ENCODE peak calls at places on chromosomes 7 and 10, in ten cellular contexts. A, Z, Y, X, H, D, J, O, M and C are unnamed samples.

GRCh38 chr7:48090095-48090805 is 1.2 kb downstream of the UPP1 start:
- DNase-seq in A (no peak), H (no peak), X (peak; percentile 41), D (peak; percentile 47), J (no peak), O (peak; percentile 75), Y (no peak), Z (no peak), M (no peak), C (peak; percentile 45)

GRCh38 chr10:113982745-113983144 is 60.9 kb upstream of the ADRB1 start:
- DNase-seq in A (no peak), X (no peak), Y (no peak), H (peak; percentile 70), O (no peak), J (no peak), Z (no peak), D (no peak), M (no peak), C (no peak)

GRCh38 chr10:28089467-28089866 is 90.6 kb upstream of the ODAD2 start:
- DNase-seq in H (no peak), O (no peak), X (no peak), Y (no peak), M (no peak), Z (no peak), A (no peak), J (peak; percentile 91), D (no peak), C (peak; percentile 25)

GRCh38 chr10:5652746-5653145 is 13.6 kb downstream of the ASB13 start:
- DNase-seq in X (no peak), A (no peak), M (no peak), D (no peak), Y (no peak), H (no peak), O (no peak), J (no peak), Z (no peak), C (no peak)

GRCh38 chr10:120328647-120329046 is 128.4 kb upstream of the PLPP4 start:
- DNase-seq in M (no peak), D (no peak), H (no peak), O (no peak), X (no peak), A (no peak), J (no peak), Y (no peak), Z (no peak), C (no peak)

GRCh38 chr7:140621326-140622035 is 19.1 kb downstream of the DENND2A start:
- DNase-seq in M (no peak), H (no peak), A (no peak), Y (no peak), D (no peak), J (no peak), O (no peak), X (no peak), Z (no peak), C (no peak)

GRCh38 chr7:27834179-27834921 is 94.4 kb downstream of the TAX1BP1 start:
- DNase-seq in Z (no peak), J (no peak), H (no peak), A (peak; percentile 25), X (no peak), O (no peak), Y (no peak), M (no peak), D (no peak), C (no peak)

GRCh38 chr7:73810991-73811360 is 19.8 kb upstream of the CLDN4 start:
- DNase-seq in X (no peak), H (no peak), O (no peak), A (no peak), M (no peak), D (no peak), Z (no peak), Y (peak; percentile 47), J (no peak), C (no peak)

GRCh38 chr7:157490465-157490912 is 153.7 kb downstream of the DNAJB6 start:
- DNase-seq in O (no peak), H (no peak), J (peak; percentile 62), Z (peak; percentile 71), A (no peak), M (no peak), D (no peak), Y (no peak), X (peak; percentile 96), C (peak; percentile 64)

GRCh38 chr10:110759523-110759922 is 112.2 kb upstream of the PDCD4 start:
- DNase-seq in H (no peak), A (no peak), M (no peak), X (no peak), O (no peak), Z (no peak), D (no peak), Y (no peak), J (no peak), C (no peak)

GRCh38 chr10:110758128-110758527 is 113.6 kb upstream of the PDCD4 start:
- DNase-seq in J (no peak), A (no peak), Y (no peak), D (peak; percentile 57), M (no peak), Z (no peak), X (no peak), O (no peak), H (no peak), C (no peak)

GRCh38 chr10:110757563-110757962 is 113.4 kb downstream of the RBM20 start:
- DNase-seq in Z (no peak), J (no peak), O (no peak), A (no peak), D (peak; percentile 31), Y (no peak), H (no peak), M (no peak), X (no peak), C (no peak)

GRCh38 chr10:110756886-110757285 is 112.8 kb downstream of the RBM20 start:
- DNase-seq in H (no peak), J (no peak), X (no peak), Y (no peak), M (no peak), A (no peak), Z (no peak), O (no peak), D (no peak), C (no peak)

GRCh38 chr10:110758898-110759297 is 112.8 kb upstream of the PDCD4 start:
- DNase-seq in H (no peak), O (no peak), X (no peak), D (no peak), Z (no peak), A (no peak), J (no peak), Y (no peak), M (no peak), C (peak; percentile 73)
- TF ChIP-seq POLR2A in H (no peak), O (no peak), X (no peak), D (no peak), Z (no peak), A (no peak), J (no peak), Y (no peak), M (no peak), C (no peak)

DNA sequence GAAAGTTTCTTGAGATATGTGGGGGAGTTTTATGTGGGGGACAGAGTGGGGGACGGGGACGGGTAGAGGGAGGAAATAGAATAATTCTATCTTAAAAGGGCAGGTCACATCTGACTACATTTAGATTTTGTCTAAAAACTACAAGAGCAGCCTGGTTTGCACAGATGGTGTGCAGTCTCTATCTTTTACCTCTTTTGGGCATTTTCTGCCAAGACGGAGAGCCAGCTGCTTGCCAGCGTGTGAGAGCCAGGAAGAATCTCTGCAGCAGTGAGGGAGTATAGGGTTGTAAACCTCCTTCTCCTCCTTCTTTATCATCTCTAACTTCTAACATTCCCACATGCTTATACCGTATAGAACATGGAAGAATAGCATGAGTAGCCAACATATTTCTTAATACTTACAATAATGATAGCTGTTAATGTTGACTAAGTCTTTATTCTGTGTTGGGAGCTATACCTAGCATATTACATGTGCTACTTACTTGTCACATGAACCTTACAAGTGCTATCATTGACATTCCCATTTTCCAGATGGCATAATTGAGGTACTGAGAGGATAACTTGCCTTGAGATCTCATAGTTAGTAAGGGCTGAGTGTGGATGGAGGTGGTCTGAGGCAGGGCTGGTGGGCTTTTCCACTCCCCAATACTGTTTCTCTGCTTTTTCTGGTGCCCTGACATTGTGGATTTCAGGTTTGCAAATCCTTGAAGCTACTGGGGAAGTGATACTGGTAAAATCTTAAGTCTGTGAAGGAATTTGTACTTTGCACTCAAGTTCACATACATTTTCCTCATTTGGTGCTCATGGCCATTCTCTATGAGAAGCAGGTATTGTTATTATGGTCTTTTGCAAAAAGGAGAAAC is 1.1 kb downstream of the ENTPD1 start:
- DNase-seq in Y (no peak), X (no peak), J (no peak), D (no peak), M (no peak), O (no peak), A (no peak), Z (no peak), H (no peak), C (no peak)
- TF ChIP-seq POLR2A in Y (no peak), X (no peak), J (no peak), D (no peak), M (peak; percentile 65), O (no peak), A (no peak), Z (no peak), H (no peak), C (no peak)

GRCh38 chr7:102472126-102473041 is 6.3 kb downstream of the POLR2J start:
- DNase-seq in A (peak; percentile 1), Y (no peak), H (no peak), D (no peak), J (no peak), O (peak; percentile 20), M (no peak), Z (no peak), X (no peak), C (no peak)
- TF ChIP-seq POLR2A in A (no peak), Y (no peak), H (no peak), D (no peak), J (no peak), O (no peak), M (peak; percentile 26), Z (peak; percentile 64), X (no peak), C (peak; percentile 6)

GRCh38 chr7:149873074-149873967 is 448 bp upstream of the ATP6V0E2 start:
- DNase-seq in O (peak; percentile 93), X (peak; percentile 94), Z (peak; percentile 100), Y (peak; percentile 94), D (peak; percentile 96), M (peak; percentile 98), J (peak; percentile 78), A (peak; percentile 95), H (peak; percentile 91), C (no peak)

GRCh38 chr7:149871576-149871975 is 2.2 kb upstream of the ATP6V0E2 start:
- DNase-seq in O (no peak), Z (no peak), H (no peak), X (no peak), A (no peak), M (no peak), D (no peak), Y (no peak), J (no peak), C (no peak)

GRCh38 chr7:149870701-149871483 is 2.9 kb upstream of the ATP6V0E2 start:
- DNase-seq in Z (no peak), H (no peak), J (no peak), A (no peak), Y (no peak), X (no peak), O (no peak), D (no peak), M (no peak), C (no peak)

GRCh38 chr7:149873968-149874643 is at the start of gene ATP6V0E2:
- DNase-seq in A (no peak), Y (peak; percentile 45), M (no peak), O (no peak), X (no peak), D (no peak), J (no peak), H (no peak), Z (no peak), C (peak; percentile 100)

GRCh38 chr7:149872419-149873073 is 1.2 kb upstream of the ATP6V0E2 start:
- DNase-seq in X (peak; percentile 89), H (peak; percentile 81), J (no peak), Y (no peak), Z (peak; percentile 90), D (peak; percentile 77), A (peak; percentile 84), O (peak; percentile 74), M (no peak), C (peak; percentile 49)
- TF ChIP-seq POLR2A in X (no peak), H (no peak), J (no peak), Y (no peak), Z (peak; percentile 41), D (peak; percentile 41), A (peak; percentile 56), O (peak; percentile 70), M (no peak), C (no peak)